ENCODE peak calls at places on chromosomes 1 and 21, in ten cellular contexts. H is heart right ventricle, W is heart left ventricle, V is cardiac muscle cell, E is kidney epithelial cell, L is thyroid gland, I is stomach, R is HFFc6, A is left lung, C is upper lobe of left lung. K is an unnamed sample.

GRCh38 chr1:201044119-201044518 is 20.6 kb upstream of the KIF21B start:
- DNase-seq in W (no peak), I (no peak), A (no peak), R (no peak), E (no peak), L (no peak), H (no peak), C (no peak), V (no peak), K (no peak)

GRCh38 chr1:53412285-53413174 is 46.7 kb upstream of the DMRTB1 start:
- DNase-seq in R (no peak), H (no peak), L (no peak), E (no peak), W (no peak), C (no peak), V (no peak), A (no peak), I (no peak), K (no peak)

GRCh38 chr1:18484726-18485125 is 4.0 kb downstream of the KLHDC7A start:
- DNase-seq in I (no peak), H (no peak), W (no peak), E (no peak), A (no peak), C (no peak), L (no peak), R (no peak), V (no peak), K (no peak)

GRCh38 chr1:231390071-231390470 is 32.0 kb downstream of the EGLN1 start:
- DNase-seq in L (no peak), I (no peak), A (no peak), C (no peak), R (peak), V (peak), E (no peak), H (no peak), W (no peak), K (no peak)

GRCh38 chr1:83058327-83058726 is 940.6 kb downstream of the TTLL7 start:
- DNase-seq in R (no peak), W (no peak), A (no peak), E (no peak), L (no peak), I (no peak), H (no peak), C (no peak), V (no peak), K (no peak)

GRCh38 chr1:21659099-21659923 is 9.8 kb downstream of the RAP1GAP start:
- DNase-seq in I (peak), V (peak), C (peak), W (peak), A (peak), R (peak), E (no peak), L (peak), H (peak), K (peak)

GRCh38 chr1:58095183-58095582 is 451.3 kb downstream of the OMA1 start:
- DNase-seq in H (no peak), V (no peak), W (no peak), A (no peak), L (no peak), R (no peak), C (no peak), E (no peak), I (no peak), K (no peak)

GRCh38 chr1:226814751-226815496 is 55.5 kb upstream of the PSEN2 start:
- DNase-seq in V (peak), L (peak), I (peak), R (peak), C (no peak), W (peak), E (peak), A (peak), H (peak), K (no peak)

GRCh38 chr1:147515046-147515869 is 26.0 kb upstream of the BCL9 start:
- DNase-seq in I (peak), C (no peak), W (no peak), E (peak), R (no peak), L (peak), A (no peak), V (peak), H (no peak), K (no peak)

GRCh38 chr21:44569861-44570517 is 3.5 kb upstream of the KRTAP10-4 start:
- DNase-seq in C (no peak), R (no peak), V (no peak), L (no peak), E (no peak), I (no peak), W (no peak), A (peak), H (no peak), K (no peak)

GRCh38 chr1:3501856-3502665 is 47.6 kb downstream of the ARHGEF16 start:
- DNase-seq in R (peak), V (peak), H (peak), C (peak), W (peak), L (peak), A (peak), E (no peak), I (peak), K (peak)

GRCh38 chr1:160879056-160879455 is 5.9 kb downstream of the ITLN1 start:
- DNase-seq in V (no peak), I (no peak), A (no peak), W (no peak), C (no peak), H (no peak), E (no peak), R (no peak), L (no peak), K (no peak)
- TF ChIP-seq CTCF in V (no peak), I (no peak), A (no peak), W (no peak), C (no peak), H (no peak), E (no peak), R (no peak), L (no peak), K (no peak)

DNA sequence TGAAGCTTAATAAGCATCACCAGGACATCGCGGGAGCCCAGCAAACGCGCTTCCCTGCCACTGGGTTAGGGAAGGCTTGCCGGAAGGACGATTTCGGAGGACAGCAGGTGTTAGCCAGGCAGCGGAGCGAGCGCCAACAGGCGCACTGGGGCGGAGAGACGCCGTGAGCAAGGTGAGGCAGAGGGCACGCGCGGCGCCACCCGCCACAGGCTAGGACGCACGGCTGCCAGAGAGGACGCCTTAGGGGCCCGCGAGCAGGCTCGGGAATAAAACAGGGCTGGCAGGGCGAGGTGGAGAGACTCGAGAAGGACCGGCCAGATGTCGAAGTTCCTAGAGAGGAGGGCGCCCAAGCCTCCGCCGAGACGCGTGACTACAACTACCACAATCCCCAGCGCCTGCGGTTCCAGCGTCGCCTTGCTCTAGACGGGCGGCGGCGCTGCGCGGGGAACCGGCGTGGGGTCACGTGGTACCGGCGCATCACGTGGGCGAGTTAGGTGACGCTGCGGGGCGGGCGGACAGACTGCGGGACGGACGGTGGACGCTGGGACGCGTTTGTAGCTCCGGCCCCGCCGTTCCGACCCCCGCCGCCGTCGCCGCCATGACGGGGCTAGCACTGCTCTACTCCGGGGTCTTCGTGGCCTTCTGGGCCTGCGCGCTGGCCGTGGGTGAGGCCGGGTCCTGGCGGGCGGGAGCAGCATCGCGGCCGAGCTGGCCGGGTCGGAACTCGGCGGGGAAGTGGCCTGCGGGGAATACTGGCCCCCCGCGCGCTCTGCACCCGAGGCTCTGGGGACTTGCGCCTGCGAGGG is at the start of gene ATP6V0B:
- DNase-seq in A (peak), R (peak), C (peak), W (peak), V (peak), E (peak), I (peak), L (peak), H (peak), K (peak)
- TF ChIP-seq CTCF in A (no peak), R (peak), C (peak), W (peak), V (peak), E (no peak), I (no peak), L (peak), H (no peak), K (peak)

GRCh38 chr1:170200665-170201397 is 55.1 kb downstream of the NTMT2 start:
- DNase-seq in L (no peak), I (no peak), W (no peak), E (no peak), A (no peak), C (no peak), R (no peak), H (no peak), V (peak), K (no peak)
- TF ChIP-seq CTCF in L (no peak), I (no peak), W (no peak), E (no peak), A (no peak), C (no peak), R (no peak), H (no peak), V (peak), K (no peak)

GRCh38 chr1:98057236-98057635 is 136.4 kb upstream of the DPYD start:
- DNase-seq in W (no peak), A (no peak), E (no peak), I (no peak), R (no peak), L (no peak), C (no peak), V (no peak), H (no peak), K (no peak)
- TF ChIP-seq CTCF in W (no peak), A (no peak), E (no peak), I (no peak), R (no peak), L (no peak), C (no peak), V (no peak), H (no peak), K (no peak)

DNA sequence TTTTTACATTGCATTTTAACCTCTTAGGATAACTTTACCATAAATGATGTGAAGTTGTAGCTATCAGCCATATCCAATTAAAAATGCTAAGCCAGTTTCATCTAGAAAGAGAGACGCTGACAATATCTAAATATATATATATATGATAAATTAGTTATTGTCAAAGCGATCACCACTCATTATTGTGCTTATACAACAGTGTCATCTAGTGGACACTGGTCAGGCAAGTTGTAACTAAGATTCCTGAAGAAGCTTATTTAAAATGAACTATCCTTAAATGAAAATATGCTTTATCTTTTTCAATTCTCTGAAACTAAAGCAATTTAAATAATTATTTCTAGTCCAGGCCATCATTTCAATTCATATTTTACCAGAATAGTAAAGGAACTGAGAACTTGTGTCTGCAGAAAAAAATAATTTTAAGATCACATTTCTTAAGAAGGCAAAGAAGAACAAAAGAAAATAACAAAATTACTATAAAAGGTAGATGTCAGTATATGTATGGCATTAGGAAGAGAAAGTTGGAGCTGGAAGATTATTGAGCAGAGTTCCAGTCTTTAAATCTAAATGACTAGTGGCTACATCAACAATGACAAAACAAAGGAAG is 193.3 kb upstream of the SNX7 start:
- DNase-seq in R (peak), V (peak), C (no peak), L (no peak), E (no peak), A (no peak), W (no peak), I (no peak), H (no peak), K (no peak)
- TF ChIP-seq CTCF in R (peak), V (peak), C (peak), L (peak), E (peak), A (peak), W (peak), I (peak), H (peak), K (peak)

K was measured in type B pancreatic cell.